ENCODE peak calls at places on chromosomes 13 and 19, in four cellular contexts. Y is NCI-H2029 treated with DMSO at 0.1 percent for 48 hours, J is ELF-1, G is RWPE2. Q is an unnamed sample.

GRCh38 chr19:49272204-49272603 is 52.8 kb downstream of the SLC6A16 start:
- DNase-seq in Y (no peak), J (no peak), G (no peak), Q (peak; percentile 18)

GRCh38 chr13:75129331-75129730 is 352.6 kb downstream of the TBC1D4 start:
- DNase-seq in Y (no peak), J (no peak), G (no peak), Q (no peak)

GRCh38 chr13:98528663-98529064 is 48.2 kb downstream of the STK24 start:
- DNase-seq in Y (no peak), J (no peak), G (no peak), Q (no peak)

GRCh38 chr19:10654610-10655456 is 687 bp downstream of the ILF3 start:
- DNase-seq in Y (no peak), J (peak; percentile 74), G (no peak), Q (peak; percentile 41)

GRCh38 chr13:20814224-20814910 is 40.6 kb upstream of the EEF1AKMT1 start:
- DNase-seq in Y (peak; percentile 69), J (no peak), G (peak; percentile 70), Q (peak; percentile 97)

GRCh38 chr13:48838193-48839000 is 137.3 kb upstream of the FNDC3A start:
- DNase-seq in Y (no peak), J (no peak), G (no peak), Q (no peak)

GRCh38 chr13:28353679-28354078 is 141.2 kb downstream of the FLT1 start:
- DNase-seq in Y (no peak), J (no peak), G (no peak), Q (no peak)

GRCh38 chr19:46731007-46731501 is 14.1 kb upstream of the PRKD2 start:
- DNase-seq in Y (no peak), J (peak; percentile 77), G (peak; percentile 73), Q (no peak)

GRCh38 chr13:108629353-108629752 is at the start of gene MYO16:
- DNase-seq in Y (no peak), J (no peak), G (no peak), Q (no peak)

GRCh38 chr19:57282011-57282636 is 1.8 kb downstream of the ZNF460 start:
- DNase-seq in Y (no peak), J (no peak), G (no peak), Q (no peak)

GRCh38 chr13:79711631-79712030 is 230.7 kb downstream of the NDFIP2 start:
- DNase-seq in Y (no peak), J (no peak), G (no peak), Q (peak; percentile 40)

GRCh38 chr13:102042746-102043145 is 359.1 kb downstream of the FGF14 start:
- DNase-seq in Y (no peak), J (no peak), G (no peak), Q (no peak)

GRCh38 chr13:73341748-73342147 is 282.9 kb downstream of the KLF5 start:
- DNase-seq in Y (no peak), J (no peak), G (no peak), Q (no peak)

GRCh38 chr19:30227661-30228112 is 144.5 kb upstream of the ZNF536 start:
- DNase-seq in Y (no peak), J (peak; percentile 80), G (no peak), Q (peak; percentile 19)

GRCh38 chr13:24264976-24265375 is 44.4 kb upstream of the C1QTNF9 start:
- DNase-seq in Y (no peak), J (no peak), G (no peak), Q (peak; percentile 86)

GRCh38 chr13:113777311-113778260 is 18.6 kb downstream of the TMEM255B start:
- DNase-seq in Y (no peak), J (peak; percentile 71), G (no peak), Q (peak; percentile 70)

GRCh38 chr13:28658539-28658795 is 463 bp upstream of the POMP start:
- DNase-seq in Y (no peak), J (no peak), G (no peak), Q (no peak)

GRCh38 chr13:26629260-26629659 is 71.8 kb downstream of the WASF3 start:
- DNase-seq in Y (no peak), J (peak; percentile 29), G (no peak), Q (no peak)

GRCh38 chr19:40235238-40236025 is 8.9 kb upstream of the CCNP start:
- DNase-seq in Y (no peak), J (peak; percentile 50), G (peak; percentile 57), Q (no peak)

GRCh38 chr13:25738342-25738771 is 313.5 kb downstream of the SHISA2 start:
- DNase-seq in Y (peak; percentile 19), J (no peak), G (no peak), Q (no peak)

GRCh38 chr13:64817721-64818120 is 2412.4 kb downstream of the PCDH9 start:
- DNase-seq in Y (no peak), J (no peak), G (no peak), Q (no peak)

GRCh38 chr19:32294871-32295438 is 50.5 kb upstream of the ZNF507 start:
- DNase-seq in Y (no peak), J (no peak), G (no peak), Q (no peak)

GRCh38 chr13:31105020-31105800 is 56.5 kb downstream of the HSPH1 start:
- DNase-seq in Y (no peak), J (no peak), G (no peak), Q (peak; percentile 71)

GRCh38 chr13:87999791-88000190 is 328.6 kb downstream of the SLITRK5 start:
- DNase-seq in Y (no peak), J (peak; percentile 4), G (no peak), Q (no peak)

GRCh38 chr13:29886446-29886845 is 36.0 kb upstream of the UBL3 start:
- DNase-seq in Y (no peak), J (no peak), G (no peak), Q (no peak)

GRCh38 chr19:33234736-33235135 is 9.1 kb upstream of the SLC7A10 start:
- DNase-seq in Y (no peak), J (no peak), G (no peak), Q (no peak)

GRCh38 chr13:48333976-48334375 is 30.4 kb downstream of the RB1 start:
- DNase-seq in Y (no peak), J (no peak), G (peak; percentile 24), Q (no peak)

GRCh38 chr13:32117696-32118095 is 86.1 kb downstream of the FRY start:
- DNase-seq in Y (peak; percentile 38), J (no peak), G (no peak), Q (no peak)

GRCh38 chr13:19123502-19123901 is 58.1 kb downstream of the TUBA3C start:
- DNase-seq in Y (no peak), J (no peak), G (no peak), Q (no peak)

GRCh38 chr13:113288880-113289279 is 8.2 kb upstream of the LAMP1 start:
- DNase-seq in Y (no peak), J (no peak), G (no peak), Q (no peak)

GRCh38 chr19:10876459-10877240 is 5.3 kb downstream of the CARM1 start:
- DNase-seq in Y (no peak), J (no peak), G (no peak), Q (no peak)

GRCh38 chr13:44331446-44331845 is 42.2 kb upstream of the SERP2 start:
- DNase-seq in Y (no peak), J (no peak), G (no peak), Q (no peak)

GRCh38 chr19:19559942-19560341 is 21.9 kb downstream of the CILP2 start:
- DNase-seq in Y (no peak), J (no peak), G (no peak), Q (no peak)

GRCh38 chr13:26941345-26942174 is 181.0 kb upstream of the GPR12 start:
- DNase-seq in Y (no peak), J (no peak), G (no peak), Q (no peak)

GRCh38 chr13:80204642-80205041 is 136.3 kb downstream of the SPRY2 start:
- DNase-seq in Y (no peak), J (no peak), G (no peak), Q (no peak)

GRCh38 chr13:56351041-56351440 is 789.7 kb upstream of the PRR20A start:
- DNase-seq in Y (no peak), J (peak; percentile 4), G (no peak), Q (no peak)

GRCh38 chr13:76730220-76730619 is 156.0 kb downstream of the KCTD12 start:
- DNase-seq in Y (no peak), J (no peak), G (no peak), Q (no peak)

GRCh38 chr13:26328326-26328725 is 74.4 kb downstream of the CDK8 start:
- DNase-seq in Y (no peak), J (no peak), G (no peak), Q (no peak)